ENCODE peak calls at places on chromosomes 6 and 20, in ten cellular contexts. One of them, this sample, is unnamed.

GRCh38 chr20:64077876-64078551 is 1.3 kb downstream of the RGS19 start:
- DNase-seq in adrenal gland: no peak
- DNase-seq in CD4-positive, CD25-positive, alpha-beta regulatory T cell: peak
- DNase-seq in kidney tubule cell: no peak
- DNase-seq in substantia nigra: no peak
- DNase-seq in SHP77: no peak
- DNase-seq in neuronal stem cell: no peak
- DNase-seq in stimulated activated CD4-positive, alpha-beta T cell treated with anti-CD3 and anti-CD28 coated beads, Interleukin-2, amount 100 ng/mL, for 24 hours: peak
- DNase-seq in foreskin keratinocyte: no peak
- DNase-seq in ACHN: no peak
- DNase-seq in this sample: no peak

GRCh38 chr20:20312562-20312961 is 55.3 kb upstream of the INSM1 start:
- DNase-seq in adrenal gland: no peak
- DNase-seq in CD4-positive, CD25-positive, alpha-beta regulatory T cell: no peak
- DNase-seq in kidney tubule cell: no peak
- DNase-seq in substantia nigra: no peak
- DNase-seq in SHP77: no peak
- DNase-seq in neuronal stem cell: no peak
- DNase-seq in stimulated activated CD4-positive, alpha-beta T cell treated with anti-CD3 and anti-CD28 coated beads, Interleukin-2, amount 100 ng/mL, for 24 hours: no peak
- DNase-seq in foreskin keratinocyte: no peak
- DNase-seq in ACHN: no peak
- DNase-seq in this sample: no peak

GRCh38 chr6:56693246-56693607 is 50.5 kb upstream of the DST start:
- DNase-seq in adrenal gland: peak
- DNase-seq in CD4-positive, CD25-positive, alpha-beta regulatory T cell: no peak
- DNase-seq in kidney tubule cell: peak
- DNase-seq in substantia nigra: peak
- DNase-seq in SHP77: peak
- DNase-seq in neuronal stem cell: no peak
- DNase-seq in stimulated activated CD4-positive, alpha-beta T cell treated with anti-CD3 and anti-CD28 coated beads, Interleukin-2, amount 100 ng/mL, for 24 hours: no peak
- DNase-seq in foreskin keratinocyte: no peak
- DNase-seq in ACHN: peak
- DNase-seq in this sample: no peak

GRCh38 chr6:27209167-27209566 is 38.3 kb upstream of the PRSS16 start:
- DNase-seq in adrenal gland: no peak
- DNase-seq in CD4-positive, CD25-positive, alpha-beta regulatory T cell: no peak
- DNase-seq in kidney tubule cell: no peak
- DNase-seq in substantia nigra: no peak
- DNase-seq in SHP77: no peak
- DNase-seq in neuronal stem cell: no peak
- DNase-seq in stimulated activated CD4-positive, alpha-beta T cell treated with anti-CD3 and anti-CD28 coated beads, Interleukin-2, amount 100 ng/mL, for 24 hours: no peak
- DNase-seq in foreskin keratinocyte: no peak
- DNase-seq in ACHN: no peak
- DNase-seq in this sample: no peak

GRCh38 chr6:87277123-87277522 is 45.3 kb upstream of the SMIM8 start:
- DNase-seq in adrenal gland: no peak
- DNase-seq in CD4-positive, CD25-positive, alpha-beta regulatory T cell: no peak
- DNase-seq in kidney tubule cell: peak
- DNase-seq in substantia nigra: no peak
- DNase-seq in SHP77: peak
- DNase-seq in neuronal stem cell: no peak
- DNase-seq in stimulated activated CD4-positive, alpha-beta T cell treated with anti-CD3 and anti-CD28 coated beads, Interleukin-2, amount 100 ng/mL, for 24 hours: no peak
- DNase-seq in foreskin keratinocyte: no peak
- DNase-seq in ACHN: peak
- DNase-seq in this sample: no peak

GRCh38 chr20:38536310-38536709 is 44.7 kb upstream of the ADIG start:
- DNase-seq in adrenal gland: no peak
- DNase-seq in CD4-positive, CD25-positive, alpha-beta regulatory T cell: no peak
- DNase-seq in kidney tubule cell: peak
- DNase-seq in substantia nigra: no peak
- DNase-seq in SHP77: no peak
- DNase-seq in neuronal stem cell: no peak
- DNase-seq in stimulated activated CD4-positive, alpha-beta T cell treated with anti-CD3 and anti-CD28 coated beads, Interleukin-2, amount 100 ng/mL, for 24 hours: no peak
- DNase-seq in foreskin keratinocyte: peak
- DNase-seq in ACHN: no peak
- DNase-seq in this sample: no peak

GRCh38 chr20:36658300-36658699 is 12.3 kb upstream of the SLA2 start:
- DNase-seq in adrenal gland: no peak
- DNase-seq in CD4-positive, CD25-positive, alpha-beta regulatory T cell: no peak
- DNase-seq in kidney tubule cell: no peak
- DNase-seq in substantia nigra: no peak
- DNase-seq in SHP77: no peak
- DNase-seq in neuronal stem cell: no peak
- DNase-seq in stimulated activated CD4-positive, alpha-beta T cell treated with anti-CD3 and anti-CD28 coated beads, Interleukin-2, amount 100 ng/mL, for 24 hours: no peak
- DNase-seq in foreskin keratinocyte: no peak
- DNase-seq in ACHN: no peak
- DNase-seq in this sample: no peak

GRCh38 chr6:35191899-35192298 is 21.9 kb upstream of the SCUBE3 start:
- DNase-seq in adrenal gland: no peak
- DNase-seq in CD4-positive, CD25-positive, alpha-beta regulatory T cell: no peak
- DNase-seq in kidney tubule cell: no peak
- DNase-seq in substantia nigra: no peak
- DNase-seq in SHP77: no peak
- DNase-seq in neuronal stem cell: no peak
- DNase-seq in stimulated activated CD4-positive, alpha-beta T cell treated with anti-CD3 and anti-CD28 coated beads, Interleukin-2, amount 100 ng/mL, for 24 hours: no peak
- DNase-seq in foreskin keratinocyte: no peak
- DNase-seq in ACHN: no peak
- DNase-seq in this sample: no peak

GRCh38 chr6:56902551-56903464 is 52.1 kb upstream of the BEND6 start:
- DNase-seq in adrenal gland: no peak
- DNase-seq in CD4-positive, CD25-positive, alpha-beta regulatory T cell: no peak
- DNase-seq in kidney tubule cell: peak
- DNase-seq in substantia nigra: no peak
- DNase-seq in SHP77: peak
- DNase-seq in neuronal stem cell: peak
- DNase-seq in stimulated activated CD4-positive, alpha-beta T cell treated with anti-CD3 and anti-CD28 coated beads, Interleukin-2, amount 100 ng/mL, for 24 hours: no peak
- DNase-seq in foreskin keratinocyte: no peak
- DNase-seq in ACHN: peak
- DNase-seq in this sample: no peak

GRCh38 chr6:13453771-13454251 is 33.6 kb downstream of the GFOD1 start:
- DNase-seq in adrenal gland: no peak
- DNase-seq in CD4-positive, CD25-positive, alpha-beta regulatory T cell: no peak
- DNase-seq in kidney tubule cell: peak
- DNase-seq in substantia nigra: no peak
- DNase-seq in SHP77: peak
- DNase-seq in neuronal stem cell: no peak
- DNase-seq in stimulated activated CD4-positive, alpha-beta T cell treated with anti-CD3 and anti-CD28 coated beads, Interleukin-2, amount 100 ng/mL, for 24 hours: peak
- DNase-seq in foreskin keratinocyte: peak
- DNase-seq in ACHN: no peak
- DNase-seq in this sample: peak

GRCh38 chr6:89792881-89793280 is 26.7 kb downstream of the MDN1 start:
- DNase-seq in adrenal gland: no peak
- DNase-seq in CD4-positive, CD25-positive, alpha-beta regulatory T cell: no peak
- DNase-seq in kidney tubule cell: peak
- DNase-seq in substantia nigra: no peak
- DNase-seq in SHP77: peak
- DNase-seq in neuronal stem cell: no peak
- DNase-seq in stimulated activated CD4-positive, alpha-beta T cell treated with anti-CD3 and anti-CD28 coated beads, Interleukin-2, amount 100 ng/mL, for 24 hours: no peak
- DNase-seq in foreskin keratinocyte: no peak
- DNase-seq in ACHN: peak
- DNase-seq in this sample: no peak

GRCh38 chr20:11438412-11438811 is 479.3 kb upstream of the BTBD3 start:
- DNase-seq in adrenal gland: no peak
- DNase-seq in CD4-positive, CD25-positive, alpha-beta regulatory T cell: no peak
- DNase-seq in kidney tubule cell: no peak
- DNase-seq in substantia nigra: no peak
- DNase-seq in SHP77: no peak
- DNase-seq in neuronal stem cell: no peak
- DNase-seq in stimulated activated CD4-positive, alpha-beta T cell treated with anti-CD3 and anti-CD28 coated beads, Interleukin-2, amount 100 ng/mL, for 24 hours: no peak
- DNase-seq in foreskin keratinocyte: no peak
- DNase-seq in ACHN: no peak
- DNase-seq in this sample: no peak

GRCh38 chr6:36195471-36196048 is 984 bp upstream of the BRPF3 start:
- DNase-seq in adrenal gland: no peak
- DNase-seq in CD4-positive, CD25-positive, alpha-beta regulatory T cell: no peak
- DNase-seq in kidney tubule cell: no peak
- DNase-seq in substantia nigra: no peak
- DNase-seq in SHP77: no peak
- DNase-seq in neuronal stem cell: no peak
- DNase-seq in stimulated activated CD4-positive, alpha-beta T cell treated with anti-CD3 and anti-CD28 coated beads, Interleukin-2, amount 100 ng/mL, for 24 hours: no peak
- DNase-seq in foreskin keratinocyte: no peak
- DNase-seq in ACHN: no peak
- DNase-seq in this sample: no peak

This sample was measured in pulmonary artery endothelial cell.